ENCODE peak calls at places on chromosomes 1 and 21, in six cellular contexts. One of them, this sample, is unnamed.
A peak's percentile ranks its signal among the peaks of the same experiment; 100 is the strongest.

GRCh38 chr1:36986241-36986955 is 47.9 kb downstream of the GRIK3 start:
- DNase-seq in endothelial cell of umbilical vein: no peak
- DNase-seq in AG04449: no peak
- DNase-seq in left ventricle myocardium inferior: no peak
- DNase-seq in hepatocyte: no peak
- DNase-seq in prostate gland: no peak
- DNase-seq in this sample: no peak

GRCh38 chr1:32334864-32335618 is 992 bp downstream of the MARCKSL1 start:
- DNase-seq in endothelial cell of umbilical vein: peak; percentile 41
- DNase-seq in AG04449: no peak
- DNase-seq in left ventricle myocardium inferior: peak; percentile 56
- DNase-seq in hepatocyte: peak; percentile 80
- DNase-seq in prostate gland: no peak
- DNase-seq in this sample: no peak

GRCh38 chr1:41499591-41499990 is 15.1 kb upstream of the EDN2 start:
- DNase-seq in endothelial cell of umbilical vein: no peak
- DNase-seq in AG04449: no peak
- DNase-seq in left ventricle myocardium inferior: no peak
- DNase-seq in hepatocyte: no peak
- DNase-seq in prostate gland: no peak
- DNase-seq in this sample: no peak

GRCh38 chr1:203954788-203955552 is 93.6 kb downstream of the SNRPE start:
- DNase-seq in endothelial cell of umbilical vein: no peak
- DNase-seq in AG04449: no peak
- DNase-seq in left ventricle myocardium inferior: no peak
- DNase-seq in hepatocyte: no peak
- DNase-seq in prostate gland: no peak
- DNase-seq in this sample: no peak

GRCh38 chr1:209618756-209619420 is 33.3 kb downstream of the LAMB3 start:
- DNase-seq in endothelial cell of umbilical vein: no peak
- DNase-seq in AG04449: no peak
- DNase-seq in left ventricle myocardium inferior: peak; percentile 56
- DNase-seq in hepatocyte: no peak
- DNase-seq in prostate gland: no peak
- DNase-seq in this sample: no peak

GRCh38 chr1:45246760-45247159 is 40.4 kb upstream of the ZSWIM5 start:
- DNase-seq in endothelial cell of umbilical vein: peak; percentile 97
- DNase-seq in AG04449: peak; percentile 60
- DNase-seq in left ventricle myocardium inferior: no peak
- DNase-seq in hepatocyte: peak; percentile 43
- DNase-seq in prostate gland: peak; percentile 5
- DNase-seq in this sample: peak; percentile 9

GRCh38 chr1:55323760-55324159 is 108.6 kb upstream of the USP24 start:
- DNase-seq in endothelial cell of umbilical vein: no peak
- DNase-seq in AG04449: no peak
- DNase-seq in left ventricle myocardium inferior: no peak
- DNase-seq in hepatocyte: no peak
- DNase-seq in prostate gland: no peak
- DNase-seq in this sample: no peak

GRCh38 chr1:46368781-46369180 is 25.3 kb upstream of the FAAH start:
- DNase-seq in endothelial cell of umbilical vein: no peak
- DNase-seq in AG04449: no peak
- DNase-seq in left ventricle myocardium inferior: no peak
- DNase-seq in hepatocyte: no peak
- DNase-seq in prostate gland: no peak
- DNase-seq in this sample: no peak

GRCh38 chr21:46159841-46160562 is 4.6 kb upstream of the FTCD start:
- DNase-seq in endothelial cell of umbilical vein: no peak
- DNase-seq in AG04449: no peak
- DNase-seq in left ventricle myocardium inferior: no peak
- DNase-seq in hepatocyte: peak; percentile 3
- DNase-seq in prostate gland: no peak
- DNase-seq in this sample: no peak

GRCh38 chr1:22877980-22878379 is 94.7 kb downstream of the LACTBL1 start:
- DNase-seq in endothelial cell of umbilical vein: no peak
- DNase-seq in AG04449: no peak
- DNase-seq in left ventricle myocardium inferior: no peak
- DNase-seq in hepatocyte: no peak
- DNase-seq in prostate gland: no peak
- DNase-seq in this sample: no peak

GRCh38 chr21:39022901-39023693 is 160.2 kb downstream of the PSMG1 start:
- DNase-seq in endothelial cell of umbilical vein: no peak
- DNase-seq in AG04449: no peak
- DNase-seq in left ventricle myocardium inferior: peak; percentile 87
- DNase-seq in hepatocyte: no peak
- DNase-seq in prostate gland: no peak
- DNase-seq in this sample: peak; percentile 42

GRCh38 chr1:26324550-26324949 is 6.8 kb downstream of the CD52 start:
- DNase-seq in endothelial cell of umbilical vein: no peak
- DNase-seq in AG04449: no peak
- DNase-seq in left ventricle myocardium inferior: no peak
- DNase-seq in hepatocyte: no peak
- DNase-seq in prostate gland: no peak
- DNase-seq in this sample: no peak

GRCh38 chr21:27703806-27704205 is 736.9 kb upstream of the ADAMTS5 start:
- DNase-seq in endothelial cell of umbilical vein: no peak
- DNase-seq in AG04449: no peak
- DNase-seq in left ventricle myocardium inferior: no peak
- DNase-seq in hepatocyte: no peak
- DNase-seq in prostate gland: no peak
- DNase-seq in this sample: no peak

GRCh38 chr1:203302894-203303293 is 2.4 kb upstream of the BTG2 start:
- DNase-seq in endothelial cell of umbilical vein: no peak
- DNase-seq in AG04449: no peak
- DNase-seq in left ventricle myocardium inferior: no peak
- DNase-seq in hepatocyte: no peak
- DNase-seq in prostate gland: no peak
- DNase-seq in this sample: no peak

GRCh38 chr21:36744190-36744559 is 45.3 kb downstream of the SIM2 start:
- DNase-seq in endothelial cell of umbilical vein: no peak
- DNase-seq in AG04449: no peak
- DNase-seq in left ventricle myocardium inferior: no peak
- DNase-seq in hepatocyte: no peak
- DNase-seq in prostate gland: no peak
- DNase-seq in this sample: no peak

GRCh38 chr1:116909511-116910378 is at the start of gene PTGFRN:
- DNase-seq in endothelial cell of umbilical vein: peak; percentile 62
- DNase-seq in AG04449: no peak
- DNase-seq in left ventricle myocardium inferior: peak; percentile 77
- DNase-seq in hepatocyte: peak; percentile 83
- DNase-seq in prostate gland: peak; percentile 64
- DNase-seq in this sample: no peak

GRCh38 chr1:2975466-2976179 is 45.6 kb upstream of the ACTRT2 start:
- DNase-seq in endothelial cell of umbilical vein: no peak
- DNase-seq in AG04449: no peak
- DNase-seq in left ventricle myocardium inferior: no peak
- DNase-seq in hepatocyte: no peak
- DNase-seq in prostate gland: no peak
- DNase-seq in this sample: no peak

GRCh38 chr21:27532081-27532480 is 565.2 kb upstream of the ADAMTS5 start:
- DNase-seq in endothelial cell of umbilical vein: no peak
- DNase-seq in AG04449: no peak
- DNase-seq in left ventricle myocardium inferior: no peak
- DNase-seq in hepatocyte: peak; percentile 46
- DNase-seq in prostate gland: no peak
- DNase-seq in this sample: peak; percentile 66

GRCh38 chr1:82485591-82486369 is 685.0 kb downstream of the ADGRL2 start:
- DNase-seq in endothelial cell of umbilical vein: no peak
- DNase-seq in AG04449: no peak
- DNase-seq in left ventricle myocardium inferior: peak; percentile 33
- DNase-seq in hepatocyte: peak; percentile 32
- DNase-seq in prostate gland: peak; percentile 6
- DNase-seq in this sample: no peak

GRCh38 chr1:204507317-204508105 is 8.7 kb upstream of the MDM4 start:
- DNase-seq in endothelial cell of umbilical vein: peak; percentile 36
- DNase-seq in AG04449: no peak
- DNase-seq in left ventricle myocardium inferior: no peak
- DNase-seq in hepatocyte: peak; percentile 27
- DNase-seq in prostate gland: no peak
- DNase-seq in this sample: no peak

GRCh38 chr1:116824631-116825399 is 70.6 kb downstream of the CD2 start:
- DNase-seq in endothelial cell of umbilical vein: no peak
- DNase-seq in AG04449: no peak
- DNase-seq in left ventricle myocardium inferior: no peak
- DNase-seq in hepatocyte: no peak
- DNase-seq in prostate gland: no peak
- DNase-seq in this sample: no peak

GRCh38 chr1:222171005-222171404 is 376.9 kb downstream of the HHIPL2 start:
- DNase-seq in endothelial cell of umbilical vein: no peak
- DNase-seq in AG04449: no peak
- DNase-seq in left ventricle myocardium inferior: no peak
- DNase-seq in hepatocyte: peak; percentile 56
- DNase-seq in prostate gland: no peak
- DNase-seq in this sample: peak; percentile 18
- TF ChIP-seq CTCF in endothelial cell of umbilical vein: peak; percentile 31
- TF ChIP-seq CTCF in AG04449: peak; percentile 42
- TF ChIP-seq CTCF in left ventricle myocardium inferior: peak; percentile 64
- TF ChIP-seq CTCF in hepatocyte: peak; percentile 62
- TF ChIP-seq CTCF in prostate gland: peak; percentile 41
- TF ChIP-seq CTCF in this sample: peak; percentile 64

DNA sequence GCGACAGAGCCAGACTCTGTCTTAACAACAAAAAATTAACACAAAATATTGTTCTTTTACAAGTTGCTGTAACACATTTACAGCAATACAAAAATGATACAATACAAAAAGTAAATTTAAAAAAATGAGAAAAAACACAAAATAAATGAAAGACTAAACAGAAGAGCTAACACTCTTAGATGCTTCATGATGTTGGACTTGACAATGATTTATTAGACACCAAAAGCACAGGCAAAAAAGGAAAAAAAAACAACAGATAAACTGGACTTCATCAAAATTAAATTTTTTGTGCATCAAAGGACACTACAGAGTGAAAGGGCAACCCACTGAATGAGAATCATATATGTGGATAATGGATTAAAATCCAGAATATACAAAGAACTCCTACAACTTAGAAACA is 16.4 kb downstream of the GATAD2B start:
- DNase-seq in endothelial cell of umbilical vein: no peak
- DNase-seq in AG04449: no peak
- DNase-seq in left ventricle myocardium inferior: no peak
- DNase-seq in hepatocyte: no peak
- DNase-seq in prostate gland: no peak
- DNase-seq in this sample: no peak
- H3K4me3 ChIP-seq in endothelial cell of umbilical vein: no peak overlapping the region
- H3K4me3 ChIP-seq in AG04449: no peak overlapping the region
- H3K4me3 ChIP-seq in left ventricle myocardium inferior: no peak overlapping the region
- H3K4me3 ChIP-seq in hepatocyte: no peak overlapping the region
- H3K4me3 ChIP-seq in prostate gland: no peak overlapping the region
- H3K4me3 ChIP-seq in this sample: no peak overlapping the region

GRCh38 chr1:175376194-175376593 is 183.6 kb upstream of the KIAA0040 start:
- DNase-seq in endothelial cell of umbilical vein: peak; percentile 27
- DNase-seq in AG04449: no peak
- DNase-seq in left ventricle myocardium inferior: no peak
- DNase-seq in hepatocyte: peak; percentile 23
- DNase-seq in prostate gland: no peak
- DNase-seq in this sample: no peak

GRCh38 chr1:175377394-175377793 is 184.8 kb upstream of the KIAA0040 start:
- DNase-seq in endothelial cell of umbilical vein: no peak
- DNase-seq in AG04449: no peak
- DNase-seq in left ventricle myocardium inferior: no peak
- DNase-seq in hepatocyte: peak; percentile 25
- DNase-seq in prostate gland: no peak
- DNase-seq in this sample: no peak

GRCh38 chr1:175369696-175370095 is 177.1 kb upstream of the KIAA0040 start:
- DNase-seq in endothelial cell of umbilical vein: no peak
- DNase-seq in AG04449: no peak
- DNase-seq in left ventricle myocardium inferior: no peak
- DNase-seq in hepatocyte: no peak
- DNase-seq in prostate gland: no peak
- DNase-seq in this sample: no peak

GRCh38 chr1:175373786-175374623 is 181.4 kb upstream of the KIAA0040 start:
- DNase-seq in endothelial cell of umbilical vein: peak; percentile 38
- DNase-seq in AG04449: no peak
- DNase-seq in left ventricle myocardium inferior: no peak
- DNase-seq in hepatocyte: peak; percentile 65
- DNase-seq in prostate gland: no peak
- DNase-seq in this sample: no peak
- TF ChIP-seq CTCF in endothelial cell of umbilical vein: peak; percentile 82
- TF ChIP-seq CTCF in AG04449: peak; percentile 49
- TF ChIP-seq CTCF in left ventricle myocardium inferior: peak; percentile 72
- TF ChIP-seq CTCF in hepatocyte: peak; percentile 76
- TF ChIP-seq CTCF in prostate gland: peak; percentile 43
- TF ChIP-seq CTCF in this sample: peak; percentile 87

GRCh38 chr1:193120604-193121166 is 1.1 kb upstream of the CDC73 start:
- DNase-seq in endothelial cell of umbilical vein: no peak
- DNase-seq in AG04449: no peak
- DNase-seq in left ventricle myocardium inferior: no peak
- DNase-seq in hepatocyte: no peak
- DNase-seq in prostate gland: no peak
- DNase-seq in this sample: no peak
- H3K4me3 ChIP-seq in endothelial cell of umbilical vein: no peak overlapping the region
- H3K4me3 ChIP-seq in AG04449: no peak overlapping the region
- H3K4me3 ChIP-seq in left ventricle myocardium inferior: peak overlapping the region; percentile 87
- H3K4me3 ChIP-seq in hepatocyte: no peak overlapping the region
- H3K4me3 ChIP-seq in prostate gland: no peak overlapping the region
- H3K4me3 ChIP-seq in this sample: no peak overlapping the region

DNA sequence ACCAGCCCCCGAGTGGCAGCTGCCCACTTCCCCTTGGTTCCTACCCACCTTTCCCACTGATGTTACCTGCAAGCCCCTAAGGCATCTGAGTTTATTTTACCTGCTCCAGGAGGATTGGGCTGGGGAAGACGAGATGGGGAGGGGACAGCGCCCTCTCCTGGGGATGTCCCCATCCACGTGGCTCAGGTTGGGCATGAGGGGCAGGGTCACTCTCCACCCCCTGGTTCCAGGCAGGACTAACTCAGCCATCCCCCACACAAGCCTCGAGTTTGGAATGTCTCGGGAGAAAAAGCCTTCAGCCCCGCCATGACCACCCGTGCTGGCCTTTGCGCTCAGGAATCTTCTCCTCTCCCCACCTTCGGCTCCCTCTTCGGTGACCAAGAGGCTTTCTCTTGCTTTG is 90.0 kb downstream of the ARHGEF10L start:
- DNase-seq in endothelial cell of umbilical vein: no peak
- DNase-seq in AG04449: no peak
- DNase-seq in left ventricle myocardium inferior: no peak
- DNase-seq in hepatocyte: no peak
- DNase-seq in prostate gland: no peak
- DNase-seq in this sample: no peak
- TF ChIP-seq CTCF in endothelial cell of umbilical vein: peak; percentile 17
- TF ChIP-seq CTCF in AG04449: peak; percentile 41
- TF ChIP-seq CTCF in left ventricle myocardium inferior: peak; percentile 23
- TF ChIP-seq CTCF in hepatocyte: peak; percentile 26
- TF ChIP-seq CTCF in prostate gland: no peak
- TF ChIP-seq CTCF in this sample: peak; percentile 27

GRCh38 chr1:173206816-173207595 is at the start of gene TNFSF4:
- DNase-seq in endothelial cell of umbilical vein: peak; percentile 70
- DNase-seq in AG04449: no peak
- DNase-seq in left ventricle myocardium inferior: peak; percentile 17
- DNase-seq in hepatocyte: no peak
- DNase-seq in prostate gland: no peak
- DNase-seq in this sample: no peak
- H3K4me3 ChIP-seq in endothelial cell of umbilical vein: peak within 1 kb of the TSS; percentile 32
- H3K4me3 ChIP-seq in AG04449: no peak within 1 kb of the TSS
- H3K4me3 ChIP-seq in left ventricle myocardium inferior: peak within 1 kb of the TSS; percentile 17
- H3K4me3 ChIP-seq in hepatocyte: no peak within 1 kb of the TSS
- H3K4me3 ChIP-seq in prostate gland: no peak within 1 kb of the TSS
- H3K4me3 ChIP-seq in this sample: no peak within 1 kb of the TSS